ENCODE peak calls at places on chromosomes 11 and 22, in four cellular contexts. Y is HepG2, Z is K562, U is GM12878. C is an unnamed sample.
A peak's percentile ranks its signal among the peaks of the same experiment; 100 is the strongest.

GRCh38 chr11:115377882-115378296 is 126.3 kb downstream of the CADM1 start:
- DNase-seq in Y (peak; percentile 91), Z (no peak), U (no peak), C (no peak)

GRCh38 chr22:38299001-38299651 is 18.1 kb downstream of the CSNK1E start:
- DNase-seq in Y (no peak), Z (no peak), U (no peak), C (no peak)

GRCh38 chr11:73907191-73907590 is 30.4 kb downstream of the PAAF1 start:
- DNase-seq in Y (peak; percentile 6), Z (peak; percentile 26), U (no peak), C (peak; percentile 19)

GRCh38 chr11:43989162-43989961 is 46.9 kb downstream of the C11orf96 start:
- DNase-seq in Y (no peak), Z (no peak), U (no peak), C (no peak)

GRCh38 chr11:44708523-44709280 is 18.1 kb upstream of the TSPAN18 start:
- DNase-seq in Y (no peak), Z (no peak), U (no peak), C (no peak)

GRCh38 chr11:110472858-110473257 is 43.1 kb downstream of the FDX1 start:
- DNase-seq in Y (no peak), Z (no peak), U (no peak), C (no peak)

GRCh38 chr11:121240650-121241299 is 51.8 kb upstream of the SC5D start:
- DNase-seq in Y (no peak), Z (no peak), U (no peak), C (no peak)

GRCh38 chr11:15627560-15627959 is 512.8 kb downstream of the INSC start:
- DNase-seq in Y (no peak), Z (no peak), U (no peak), C (no peak)

GRCh38 chr11:29328961-29329441 is 687.8 kb downstream of the KCNA4 start:
- DNase-seq in Y (peak; percentile 35), Z (no peak), U (no peak), C (peak; percentile 12)

GRCh38 chr11:58958500-58958899 is 19.2 kb downstream of the GLYATL1 start:
- DNase-seq in Y (peak; percentile 23), Z (peak; percentile 58), U (peak; percentile 2), C (peak; percentile 10)

GRCh38 chr22:46606886-46607285 is 13.3 kb upstream of the GRAMD4 start:
- DNase-seq in Y (no peak), Z (no peak), U (no peak), C (no peak)

GRCh38 chr22:40534379-40535188 is 101.9 kb downstream of the MRTFA start:
- DNase-seq in Y (no peak), Z (no peak), U (peak; percentile 53), C (no peak)

GRCh38 chr11:17603056-17603825 is 56.2 kb downstream of the OTOG start:
- DNase-seq in Y (no peak), Z (no peak), U (no peak), C (no peak)

GRCh38 chr11:20125927-20126326 is 34.3 kb downstream of the DBX1 start:
- DNase-seq in Y (no peak), Z (no peak), U (no peak), C (no peak)

GRCh38 chr11:1652778-1653540 is 23.4 kb downstream of the KRTAP5-5 start:
- DNase-seq in Y (peak; percentile 35), Z (peak; percentile 91), U (no peak), C (peak; percentile 90)

GRCh38 chr22:49823289-49824045 is 4.2 kb downstream of the BRD1 start:
- DNase-seq in Y (no peak), Z (no peak), U (no peak), C (no peak)

GRCh38 chr11:1310772-1311468 is 1.5 kb upstream of the TOLLIP start:
- DNase-seq in Y (no peak), Z (no peak), U (no peak), C (no peak)

GRCh38 chr11:111206472-111206871 is 39.1 kb upstream of the POU2AF2 start:
- DNase-seq in Y (no peak), Z (no peak), U (no peak), C (no peak)

GRCh38 chr11:76334826-76335389 is 46.0 kb downstream of the THAP12 start:
- DNase-seq in Y (no peak), Z (no peak), U (no peak), C (no peak)

GRCh38 chr22:43980996-43981395 is 25.8 kb downstream of the SAMM50 start:
- DNase-seq in Y (no peak), Z (no peak), U (no peak), C (no peak)

GRCh38 chr22:27388090-27388600 is 413.4 kb downstream of the MN1 start:
- DNase-seq in Y (no peak), Z (no peak), U (no peak), C (no peak)

GRCh38 chr11:46762248-46762647 is 43.2 kb downstream of the F2 start:
- DNase-seq in Y (no peak), Z (no peak), U (no peak), C (no peak)

GRCh38 chr11:77820565-77821348 is at the start of the genes AAMDC and RSF1:
- DNase-seq in Y (peak; percentile 95), Z (peak; percentile 94), U (peak; percentile 94), C (peak; percentile 90)

GRCh38 chr11:134667175-134667500 is 255.1 kb upstream of the B3GAT1 start:
- DNase-seq in Y (no peak), Z (no peak), U (no peak), C (no peak)

GRCh38 chr11:124943731-124944130 is 7.9 kb upstream of the HEPACAM start:
- DNase-seq in Y (no peak), Z (no peak), U (no peak), C (no peak)

GRCh38 chr11:35381720-35382322 is 37.5 kb downstream of the SLC1A2 start:
- DNase-seq in Y (no peak), Z (no peak), U (no peak), C (no peak)

GRCh38 chr11:130449996-130450419 is 1.6 kb downstream of the ADAMTS15 start:
- DNase-seq in Y (no peak), Z (peak; percentile 36), U (no peak), C (no peak)

GRCh38 chr11:110130642-110131238 is 37.5 kb downstream of the ZC3H12C start:
- DNase-seq in Y (no peak), Z (no peak), U (no peak), C (peak; percentile 50)

GRCh38 chr11:93700830-93701229 is 39.3 kb downstream of the CEP295 start:
- DNase-seq in Y (no peak), Z (no peak), U (no peak), C (no peak)

GRCh38 chr11:77125191-77125590 is 2.9 kb upstream of the MYO7A start:
- DNase-seq in Y (no peak), Z (no peak), U (no peak), C (no peak)

GRCh38 chr11:127017482-127017881 is 16.9 kb upstream of the KIRREL3 start:
- DNase-seq in Y (no peak), Z (peak; percentile 14), U (no peak), C (peak; percentile 34)

GRCh38 chr11:5367461-5368074 is 16.0 kb upstream of the OR51M1 start:
- DNase-seq in Y (no peak), Z (no peak), U (no peak), C (no peak)

GRCh38 chr11:121119444-121119843 is 18.4 kb downstream of the TECTA start:
- DNase-seq in Y (no peak), Z (peak; percentile 14), U (no peak), C (no peak)

GRCh38 chr11:96102664-96103068 is 178.8 kb upstream of the MTMR2 start:
- DNase-seq in Y (no peak), Z (peak; percentile 16), U (no peak), C (no peak)

GRCh38 chr22:24772493-24773220 is 1.9 kb downstream of the PIWIL3 start:
- DNase-seq in Y (peak; percentile 61), Z (peak; percentile 42), U (no peak), C (peak; percentile 72)

GRCh38 chr11:12526789-12527188 is 147.4 kb upstream of the TEAD1 start:
- DNase-seq in Y (no peak), Z (no peak), U (no peak), C (no peak)

GRCh38 chr11:10304495-10305261 is at the start of gene ADM:
- DNase-seq in Y (peak; percentile 90), Z (peak; percentile 64), U (no peak), C (peak; percentile 84)

GRCh38 chr11:10307022-10307410 is 2.1 kb downstream of the ADM start:
- DNase-seq in Y (peak; percentile 27), Z (no peak), U (no peak), C (no peak)

GRCh38 chr11:10305262-10305963 is 540 bp downstream of the ADM start:
- DNase-seq in Y (peak; percentile 33), Z (no peak), U (no peak), C (peak; percentile 41)

GRCh38 chr11:10307411-10308207 is 2.7 kb downstream of the ADM start:
- DNase-seq in Y (peak; percentile 71), Z (peak; percentile 83), U (peak; percentile 60), C (peak; percentile 69)

DNA sequence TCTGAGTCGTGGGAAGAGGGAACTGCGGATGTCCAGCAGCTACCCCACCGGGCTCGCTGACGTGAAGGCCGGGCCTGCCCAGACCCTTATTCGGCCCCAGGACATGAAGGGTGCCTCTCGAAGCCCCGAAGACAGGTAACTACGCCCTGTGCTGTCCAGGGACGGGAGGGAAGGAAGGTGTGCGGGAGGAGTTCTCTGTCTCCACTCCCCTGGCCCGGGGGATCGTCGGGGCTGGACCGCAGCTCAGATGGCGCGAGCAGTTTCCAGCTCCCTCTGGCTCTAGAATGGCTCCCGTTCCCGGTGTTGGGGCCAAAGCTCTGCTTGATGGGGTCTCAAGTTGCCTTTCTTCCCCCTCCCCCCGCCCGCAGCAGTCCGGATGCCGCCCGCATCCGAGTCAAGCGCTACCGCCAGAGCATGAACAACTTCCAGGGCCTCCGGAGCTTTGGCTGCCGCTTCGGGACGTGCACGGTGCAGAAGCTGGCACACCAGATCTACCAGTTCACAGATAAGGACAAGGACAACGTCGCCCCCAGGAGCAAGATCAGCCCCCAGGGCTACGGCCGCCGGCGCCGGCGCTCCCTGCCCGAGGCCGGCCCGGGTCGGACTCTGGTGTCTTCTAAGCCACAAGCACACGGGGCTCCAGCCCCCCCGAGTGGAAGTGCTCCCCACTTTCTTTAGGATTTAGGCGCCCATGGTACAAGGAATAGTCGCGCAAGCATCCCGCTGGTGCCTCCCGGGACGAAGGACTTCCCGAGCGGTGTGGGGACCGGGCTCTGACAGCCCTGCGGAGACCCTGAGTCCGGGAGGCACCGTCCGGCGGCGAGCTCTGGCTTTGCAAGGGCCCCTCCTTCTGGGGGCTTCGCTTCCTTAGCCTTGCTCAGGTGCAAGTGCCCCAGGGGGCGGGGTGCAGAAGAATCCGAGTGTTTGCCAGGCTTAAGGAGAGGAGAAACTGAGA is 1.4 kb downstream of the ADM start:
- DNase-seq in Y (no peak), Z (no peak), U (no peak), C (no peak)
- TF ChIP-seq TARDBP in Y (no peak), Z (no peak), U (no peak), C (no peak)

GRCh38 chr11:119903389-119903788 is 174.4 kb upstream of the NECTIN1 start:
- DNase-seq in Y (no peak), Z (no peak), U (no peak), C (no peak)
- TF ChIP-seq TARDBP in Y (no peak), Z (no peak), U (no peak), C (no peak)

DNA sequence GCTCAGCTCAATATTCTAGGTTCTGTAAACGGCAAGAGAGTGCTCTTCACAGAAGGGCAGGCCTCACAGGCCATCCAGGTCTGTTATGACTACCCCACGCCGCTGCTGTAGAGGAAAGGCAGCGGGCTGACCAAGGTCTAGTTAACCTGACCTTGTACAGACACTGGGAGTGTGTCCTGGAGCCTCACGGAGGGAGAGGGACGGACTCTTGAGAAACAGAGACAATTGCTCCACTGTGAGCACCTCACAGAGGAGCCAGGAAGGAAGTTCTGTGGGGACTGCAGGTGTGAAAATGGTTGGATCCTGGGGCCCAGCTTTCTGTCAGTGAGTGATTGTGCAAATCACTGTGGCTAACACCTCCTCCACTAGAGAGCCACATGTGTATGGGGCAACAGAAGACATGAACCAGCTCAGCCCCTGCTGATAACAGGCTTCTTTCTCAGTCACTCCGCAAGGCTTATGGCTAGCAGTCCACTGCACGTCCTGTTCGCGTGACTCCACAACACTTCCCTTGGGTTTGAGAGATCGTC is 31.4 kb upstream of the YPEL1 start:
- DNase-seq in Y (no peak), Z (no peak), U (no peak), C (no peak)
- TF ChIP-seq TARDBP in Y (no peak), Z (no peak), U (no peak), C (no peak)

GRCh38 chr11:65637794-65638317 is at the start of gene SIPA1:
- DNase-seq in Y (peak; percentile 88), Z (peak; percentile 84), U (no peak), C (peak; percentile 94)
- TF ChIP-seq TARDBP in Y (no peak), Z (no peak), U (peak; percentile 6), C (no peak)

C was measured in HEK293T.